ENCODE peak calls at places on chromosomes 3 and 15, in four cellular contexts. One of them, this sample, is unnamed.

GRCh38 chr15:73598540-73599195 is 34.5 kb downstream of the NPTN start:
- DNase-seq in fibroblast of pulmonary artery: no peak
- DNase-seq in NCI-H1092: no peak
- DNase-seq in NCI-H460: no peak
- DNase-seq in this sample: peak

GRCh38 chr3:32614956-32615355 is 44.3 kb upstream of the DYNC1LI1 start:
- DNase-seq in fibroblast of pulmonary artery: peak
- DNase-seq in NCI-H460: no peak
- DNase-seq in NCI-H1092: no peak
- DNase-seq in this sample: peak

GRCh38 chr3:20066848-20067617 is 26.8 kb downstream of the KAT2B start:
- DNase-seq in NCI-H460: no peak
- DNase-seq in fibroblast of pulmonary artery: no peak
- DNase-seq in NCI-H1092: no peak
- DNase-seq in this sample: no peak

GRCh38 chr15:31302778-31303433 is 23.7 kb upstream of the KLF13 start:
- DNase-seq in NCI-H1092: no peak
- DNase-seq in NCI-H460: no peak
- DNase-seq in fibroblast of pulmonary artery: no peak
- DNase-seq in this sample: no peak

GRCh38 chr15:74134387-74135027 is 4.1 kb downstream of the ISLR2 start:
- DNase-seq in fibroblast of pulmonary artery: no peak
- DNase-seq in NCI-H1092: no peak
- DNase-seq in NCI-H460: no peak
- DNase-seq in this sample: peak

GRCh38 chr3:170228093-170228766 is 6.0 kb downstream of the PRKCI start:
- DNase-seq in NCI-H1092: no peak
- DNase-seq in fibroblast of pulmonary artery: peak
- DNase-seq in NCI-H460: no peak
- DNase-seq in this sample: no peak

GRCh38 chr15:72423256-72423655 is 25.2 kb downstream of the TMEM202 start:
- DNase-seq in NCI-H460: no peak
- DNase-seq in fibroblast of pulmonary artery: no peak
- DNase-seq in NCI-H1092: no peak
- DNase-seq in this sample: no peak

GRCh38 chr3:65080432-65080831 is 392.6 kb upstream of the ADAMTS9 start:
- DNase-seq in fibroblast of pulmonary artery: no peak
- DNase-seq in NCI-H1092: no peak
- DNase-seq in NCI-H460: no peak
- DNase-seq in this sample: no peak

GRCh38 chr3:190718691-190719090 is 143.8 kb downstream of the GMNC start:
- DNase-seq in fibroblast of pulmonary artery: peak
- DNase-seq in NCI-H460: no peak
- DNase-seq in NCI-H1092: no peak
- DNase-seq in this sample: peak

GRCh38 chr3:107756649-107757048 is 233.9 kb downstream of the BBX start:
- DNase-seq in NCI-H1092: no peak
- DNase-seq in NCI-H460: no peak
- DNase-seq in fibroblast of pulmonary artery: no peak
- DNase-seq in this sample: no peak

GRCh38 chr3:54621181-54621580 is 306.7 kb downstream of the LRTM1 start:
- DNase-seq in fibroblast of pulmonary artery: no peak
- DNase-seq in NCI-H460: no peak
- DNase-seq in NCI-H1092: peak
- DNase-seq in this sample: no peak

GRCh38 chr3:71585126-71585525 is 1.6 kb upstream of the FOXP1 start:
- DNase-seq in NCI-H460: no peak
- DNase-seq in NCI-H1092: no peak
- DNase-seq in fibroblast of pulmonary artery: no peak
- DNase-seq in this sample: peak

GRCh38 chr3:190099099-190099498 is 21.6 kb downstream of the P3H2 start:
- DNase-seq in NCI-H460: no peak
- DNase-seq in fibroblast of pulmonary artery: no peak
- DNase-seq in NCI-H1092: no peak
- DNase-seq in this sample: no peak

GRCh38 chr3:106534206-106534605 is 665.4 kb upstream of the CBLB start:
- DNase-seq in NCI-H460: no peak
- DNase-seq in fibroblast of pulmonary artery: peak
- DNase-seq in NCI-H1092: no peak
- DNase-seq in this sample: peak

GRCh38 chr15:31271706-31272557 is 54.7 kb upstream of the KLF13 start:
- DNase-seq in fibroblast of pulmonary artery: no peak
- DNase-seq in NCI-H460: no peak
- DNase-seq in NCI-H1092: no peak
- DNase-seq in this sample: no peak

GRCh38 chr15:85872125-85872524 is 77.4 kb upstream of the KLHL25 start:
- DNase-seq in fibroblast of pulmonary artery: no peak
- DNase-seq in NCI-H460: no peak
- DNase-seq in NCI-H1092: no peak
- DNase-seq in this sample: no peak

GRCh38 chr3:138361561-138361971 is 13.2 kb downstream of the MRAS start:
- DNase-seq in NCI-H1092: no peak
- DNase-seq in fibroblast of pulmonary artery: no peak
- DNase-seq in NCI-H460: no peak
- DNase-seq in this sample: no peak

GRCh38 chr15:87935583-87935982 is 321.0 kb downstream of the NTRK3 start:
- DNase-seq in NCI-H1092: no peak
- DNase-seq in fibroblast of pulmonary artery: no peak
- DNase-seq in NCI-H460: no peak
- DNase-seq in this sample: no peak

GRCh38 chr3:31533169-31533870 is 595 bp downstream of the STT3B start:
- DNase-seq in fibroblast of pulmonary artery: peak
- DNase-seq in NCI-H460: no peak
- DNase-seq in NCI-H1092: peak
- DNase-seq in this sample: peak

GRCh38 chr3:107683447-107683846 is 160.7 kb downstream of the BBX start:
- DNase-seq in fibroblast of pulmonary artery: peak
- DNase-seq in NCI-H460: no peak
- DNase-seq in NCI-H1092: no peak
- DNase-seq in this sample: peak

GRCh38 chr3:58424613-58425012 is 9.0 kb downstream of the PDHB start:
- DNase-seq in fibroblast of pulmonary artery: no peak
- DNase-seq in NCI-H1092: no peak
- DNase-seq in NCI-H460: no peak
- DNase-seq in this sample: no peak

GRCh38 chr15:101489633-101490407 is at the start of gene PCSK6:
- DNase-seq in NCI-H1092: no peak
- DNase-seq in NCI-H460: peak
- DNase-seq in fibroblast of pulmonary artery: no peak
- DNase-seq in this sample: no peak

GRCh38 chr3:123807820-123808219 is 76.3 kb downstream of the MYLK start:
- DNase-seq in NCI-H460: no peak
- DNase-seq in NCI-H1092: no peak
- DNase-seq in fibroblast of pulmonary artery: peak
- DNase-seq in this sample: no peak

GRCh38 chr3:194397757-194398312 is 1.2 kb downstream of the GP5 start:
- DNase-seq in NCI-H460: no peak
- DNase-seq in NCI-H1092: no peak
- DNase-seq in fibroblast of pulmonary artery: no peak
- DNase-seq in this sample: peak

GRCh38 chr15:40942337-40942854 is 10.9 kb upstream of the CHAC1 start:
- DNase-seq in NCI-H1092: no peak
- DNase-seq in NCI-H460: no peak
- DNase-seq in fibroblast of pulmonary artery: no peak
- DNase-seq in this sample: no peak

GRCh38 chr3:153572165-153572564 is 410.1 kb downstream of the RAP2B start:
- DNase-seq in NCI-H460: no peak
- DNase-seq in NCI-H1092: no peak
- DNase-seq in fibroblast of pulmonary artery: no peak
- DNase-seq in this sample: no peak

GRCh38 chr15:73273181-73274002 is 95.4 kb downstream of the HCN4 start:
- DNase-seq in fibroblast of pulmonary artery: peak
- DNase-seq in NCI-H460: peak
- DNase-seq in NCI-H1092: peak
- DNase-seq in this sample: peak

GRCh38 chr15:97652041-97652440 is 308.5 kb upstream of the ARRDC4 start:
- DNase-seq in NCI-H460: no peak
- DNase-seq in NCI-H1092: no peak
- DNase-seq in fibroblast of pulmonary artery: no peak
- DNase-seq in this sample: no peak

GRCh38 chr15:53693729-53694533 is 65.5 kb downstream of the WDR72 start:
- DNase-seq in NCI-H460: no peak
- DNase-seq in fibroblast of pulmonary artery: no peak
- DNase-seq in NCI-H1092: peak
- DNase-seq in this sample: peak

GRCh38 chr15:89784686-89784960 is 8.5 kb downstream of the MESP2 start:
- DNase-seq in fibroblast of pulmonary artery: no peak
- DNase-seq in NCI-H1092: no peak
- DNase-seq in NCI-H460: no peak
- DNase-seq in this sample: no peak

GRCh38 chr3:72279631-72280041 is 494.7 kb upstream of the PROK2 start:
- DNase-seq in NCI-H1092: no peak
- DNase-seq in fibroblast of pulmonary artery: no peak
- DNase-seq in NCI-H460: no peak
- DNase-seq in this sample: no peak

GRCh38 chr15:37585966-37586656 is 348.3 kb upstream of the TMCO5A start:
- DNase-seq in NCI-H460: no peak
- DNase-seq in fibroblast of pulmonary artery: peak
- DNase-seq in NCI-H1092: no peak
- DNase-seq in this sample: peak

GRCh38 chr3:186099178-186099577 is 9.7 kb downstream of the ETV5 start:
- DNase-seq in fibroblast of pulmonary artery: peak
- DNase-seq in NCI-H460: no peak
- DNase-seq in NCI-H1092: peak
- DNase-seq in this sample: peak

GRCh38 chr3:173090492-173090891 is 50.5 kb downstream of the SPATA16 start:
- DNase-seq in NCI-H1092: no peak
- DNase-seq in fibroblast of pulmonary artery: no peak
- DNase-seq in NCI-H460: no peak
- DNase-seq in this sample: no peak

GRCh38 chr3:189981668-189982067 is 139.0 kb downstream of the P3H2 start:
- DNase-seq in NCI-H460: no peak
- DNase-seq in NCI-H1092: no peak
- DNase-seq in fibroblast of pulmonary artery: peak
- DNase-seq in this sample: peak

GRCh38 chr15:55824857-55825613 is 82.1 kb upstream of the PRTG start:
- DNase-seq in NCI-H1092: no peak
- DNase-seq in fibroblast of pulmonary artery: no peak
- DNase-seq in NCI-H460: no peak
- DNase-seq in this sample: no peak

GRCh38 chr3:101902041-101902440 is 52.7 kb downstream of the NFKBIZ start:
- DNase-seq in fibroblast of pulmonary artery: peak
- DNase-seq in NCI-H1092: no peak
- DNase-seq in NCI-H460: peak
- DNase-seq in this sample: peak

GRCh38 chr3:11436775-11437174 is 164.6 kb downstream of the ATG7 start:
- DNase-seq in fibroblast of pulmonary artery: peak
- DNase-seq in NCI-H1092: no peak
- DNase-seq in NCI-H460: no peak
- DNase-seq in this sample: no peak

GRCh38 chr3:188212308-188212969 is 58.5 kb downstream of the LPP start:
- DNase-seq in fibroblast of pulmonary artery: peak
- DNase-seq in NCI-H460: no peak
- DNase-seq in NCI-H1092: no peak
- DNase-seq in this sample: peak

This sample was measured in astrocyte of the spinal cord.